ENCODE peak calls at places on chromosomes 3 and 15, in nine cellular contexts. One of them, this sample, is unnamed.

GRCh38 chr3:112931737-112932521 is 43.0 kb downstream of the CD200R1 start:
- DNase-seq in RWPE1: no peak
- DNase-seq in neural progenitor cell: no peak
- DNase-seq in cardiac muscle cell: no peak
- DNase-seq in H9: no peak
- DNase-seq in A549: no peak
- DNase-seq in left ventricle myocardium inferior: no peak
- DNase-seq in right atrium auricular region: no peak
- DNase-seq in Karpas-422: no peak
- DNase-seq in this sample: no peak

GRCh38 chr15:88881781-88882180 is 13.6 kb downstream of the HAPLN3 start:
- DNase-seq in cardiac muscle cell: no peak
- DNase-seq in RWPE1: no peak
- DNase-seq in A549: no peak
- DNase-seq in left ventricle myocardium inferior: no peak
- DNase-seq in neural progenitor cell: no peak
- DNase-seq in right atrium auricular region: no peak
- DNase-seq in H9: no peak
- DNase-seq in Karpas-422: no peak
- DNase-seq in this sample: no peak

GRCh38 chr3:61719278-61719977 is 158.1 kb downstream of the PTPRG start:
- DNase-seq in RWPE1: no peak
- DNase-seq in neural progenitor cell: no peak
- DNase-seq in right atrium auricular region: no peak
- DNase-seq in left ventricle myocardium inferior: no peak
- DNase-seq in Karpas-422: no peak
- DNase-seq in A549: no peak
- DNase-seq in H9: no peak
- DNase-seq in cardiac muscle cell: no peak
- DNase-seq in this sample: no peak

GRCh38 chr3:117255736-117256135 is 546.2 kb downstream of the TUSC7 start:
- DNase-seq in H9: no peak
- DNase-seq in Karpas-422: no peak
- DNase-seq in cardiac muscle cell: no peak
- DNase-seq in right atrium auricular region: no peak
- DNase-seq in left ventricle myocardium inferior: no peak
- DNase-seq in neural progenitor cell: no peak
- DNase-seq in RWPE1: no peak
- DNase-seq in A549: no peak
- DNase-seq in this sample: no peak

GRCh38 chr3:184558726-184559125 is 2.9 kb upstream of the EPHB3 start:
- DNase-seq in A549: no peak
- DNase-seq in left ventricle myocardium inferior: no peak
- DNase-seq in RWPE1: no peak
- DNase-seq in neural progenitor cell: peak; percentile 60
- DNase-seq in H9: no peak
- DNase-seq in Karpas-422: no peak
- DNase-seq in cardiac muscle cell: no peak
- DNase-seq in right atrium auricular region: no peak
- DNase-seq in this sample: no peak

GRCh38 chr15:49923671-49924070 is 195.4 kb downstream of the ATP8B4 start:
- DNase-seq in Karpas-422: no peak
- DNase-seq in neural progenitor cell: no peak
- DNase-seq in A549: no peak
- DNase-seq in RWPE1: no peak
- DNase-seq in cardiac muscle cell: no peak
- DNase-seq in left ventricle myocardium inferior: no peak
- DNase-seq in H9: no peak
- DNase-seq in right atrium auricular region: no peak
- DNase-seq in this sample: no peak

GRCh38 chr3:61563614-61564404 is 2.4 kb downstream of the PTPRG start:
- DNase-seq in RWPE1: no peak
- DNase-seq in H9: no peak
- DNase-seq in A549: no peak
- DNase-seq in Karpas-422: no peak
- DNase-seq in cardiac muscle cell: no peak
- DNase-seq in neural progenitor cell: peak; percentile 55
- DNase-seq in left ventricle myocardium inferior: no peak
- DNase-seq in right atrium auricular region: no peak
- DNase-seq in this sample: no peak

GRCh38 chr3:170117134-170117533 is 64.4 kb downstream of the PHC3 start:
- DNase-seq in left ventricle myocardium inferior: no peak
- DNase-seq in RWPE1: peak; percentile 15
- DNase-seq in A549: peak; percentile 20
- DNase-seq in Karpas-422: no peak
- DNase-seq in neural progenitor cell: peak; percentile 8
- DNase-seq in right atrium auricular region: no peak
- DNase-seq in H9: no peak
- DNase-seq in cardiac muscle cell: peak; percentile 9
- DNase-seq in this sample: no peak

GRCh38 chr15:48652510-48653076 is 7.1 kb upstream of the FBN1 start:
- DNase-seq in cardiac muscle cell: no peak
- DNase-seq in right atrium auricular region: no peak
- DNase-seq in left ventricle myocardium inferior: no peak
- DNase-seq in Karpas-422: no peak
- DNase-seq in RWPE1: no peak
- DNase-seq in neural progenitor cell: no peak
- DNase-seq in H9: no peak
- DNase-seq in A549: no peak
- DNase-seq in this sample: no peak

GRCh38 chr3:186198442-186198841 is 89.6 kb upstream of the ETV5 start:
- DNase-seq in Karpas-422: no peak
- DNase-seq in right atrium auricular region: no peak
- DNase-seq in H9: no peak
- DNase-seq in cardiac muscle cell: no peak
- DNase-seq in neural progenitor cell: no peak
- DNase-seq in RWPE1: no peak
- DNase-seq in A549: no peak
- DNase-seq in left ventricle myocardium inferior: no peak
- DNase-seq in this sample: no peak

GRCh38 chr3:110343376-110343775 is 728.2 kb upstream of the NECTIN3 start:
- DNase-seq in A549: peak; percentile 4
- DNase-seq in Karpas-422: no peak
- DNase-seq in RWPE1: peak; percentile 36
- DNase-seq in left ventricle myocardium inferior: no peak
- DNase-seq in H9: no peak
- DNase-seq in cardiac muscle cell: peak; percentile 66
- DNase-seq in neural progenitor cell: peak; percentile 3
- DNase-seq in right atrium auricular region: no peak
- DNase-seq in this sample: no peak

GRCh38 chr3:78459751-78460150 is 1308.0 kb downstream of the ROBO1 start:
- DNase-seq in right atrium auricular region: no peak
- DNase-seq in left ventricle myocardium inferior: no peak
- DNase-seq in RWPE1: no peak
- DNase-seq in Karpas-422: no peak
- DNase-seq in H9: no peak
- DNase-seq in A549: no peak
- DNase-seq in cardiac muscle cell: no peak
- DNase-seq in neural progenitor cell: no peak
- DNase-seq in this sample: no peak

GRCh38 chr3:160831411-160831810 is 75.4 kb downstream of the PPM1L start:
- DNase-seq in Karpas-422: no peak
- DNase-seq in left ventricle myocardium inferior: no peak
- DNase-seq in cardiac muscle cell: no peak
- DNase-seq in right atrium auricular region: no peak
- DNase-seq in A549: no peak
- DNase-seq in neural progenitor cell: no peak
- DNase-seq in H9: no peak
- DNase-seq in RWPE1: no peak
- DNase-seq in this sample: no peak

GRCh38 chr15:28783466-28783865 is 65.0 kb downstream of the GOLGA6L7 start:
- DNase-seq in Karpas-422: no peak
- DNase-seq in right atrium auricular region: no peak
- DNase-seq in A549: no peak
- DNase-seq in RWPE1: no peak
- DNase-seq in H9: no peak
- DNase-seq in cardiac muscle cell: no peak
- DNase-seq in left ventricle myocardium inferior: no peak
- DNase-seq in neural progenitor cell: no peak
- DNase-seq in this sample: no peak

GRCh38 chr15:20351448-20351961 is 190.1 kb downstream of the GOLGA6L6 start:
- DNase-seq in RWPE1: no peak
- DNase-seq in left ventricle myocardium inferior: no peak
- DNase-seq in right atrium auricular region: no peak
- DNase-seq in neural progenitor cell: no peak
- DNase-seq in A549: no peak
- DNase-seq in Karpas-422: no peak
- DNase-seq in H9: peak; percentile 28
- DNase-seq in cardiac muscle cell: no peak
- DNase-seq in this sample: no peak

GRCh38 chr15:51647128-51647562 is 24.6 kb upstream of the DMXL2 start:
- DNase-seq in right atrium auricular region: no peak
- DNase-seq in Karpas-422: no peak
- DNase-seq in A549: no peak
- DNase-seq in cardiac muscle cell: peak; percentile 74
- DNase-seq in RWPE1: peak; percentile 58
- DNase-seq in left ventricle myocardium inferior: peak; percentile 45
- DNase-seq in H9: no peak
- DNase-seq in neural progenitor cell: no peak
- DNase-seq in this sample: no peak

GRCh38 chr3:7695067-7695466 is 806.6 kb upstream of the LMCD1 start:
- DNase-seq in H9: no peak
- DNase-seq in RWPE1: no peak
- DNase-seq in cardiac muscle cell: peak; percentile 4
- DNase-seq in left ventricle myocardium inferior: no peak
- DNase-seq in right atrium auricular region: no peak
- DNase-seq in A549: no peak
- DNase-seq in neural progenitor cell: no peak
- DNase-seq in Karpas-422: no peak
- DNase-seq in this sample: no peak

GRCh38 chr3:7697538-7697937 is 804.1 kb upstream of the LMCD1 start:
- DNase-seq in cardiac muscle cell: no peak
- DNase-seq in A549: no peak
- DNase-seq in H9: no peak
- DNase-seq in right atrium auricular region: no peak
- DNase-seq in neural progenitor cell: no peak
- DNase-seq in Karpas-422: no peak
- DNase-seq in RWPE1: no peak
- DNase-seq in left ventricle myocardium inferior: no peak
- DNase-seq in this sample: no peak

GRCh38 chr3:7693976-7694375 is 807.6 kb upstream of the LMCD1 start:
- DNase-seq in right atrium auricular region: no peak
- DNase-seq in neural progenitor cell: no peak
- DNase-seq in Karpas-422: no peak
- DNase-seq in RWPE1: no peak
- DNase-seq in H9: no peak
- DNase-seq in cardiac muscle cell: no peak
- DNase-seq in A549: no peak
- DNase-seq in left ventricle myocardium inferior: no peak
- DNase-seq in this sample: no peak
- H3K27ac ChIP-seq in right atrium auricular region: no peak overlapping the region
- H3K27ac ChIP-seq in neural progenitor cell: no peak overlapping the region
- H3K27ac ChIP-seq in Karpas-422: no peak overlapping the region
- H3K27ac ChIP-seq in RWPE1: no peak overlapping the region
- H3K27ac ChIP-seq in H9: no peak overlapping the region
- H3K27ac ChIP-seq in cardiac muscle cell: no peak overlapping the region
- H3K27ac ChIP-seq in A549: no peak overlapping the region
- H3K27ac ChIP-seq in left ventricle myocardium inferior: no peak overlapping the region
- H3K27ac ChIP-seq in this sample: no peak overlapping the region

GRCh38 chr15:99019558-99020540 is 12.3 kb upstream of the PGPEP1L start:
- DNase-seq in A549: no peak
- DNase-seq in neural progenitor cell: no peak
- DNase-seq in right atrium auricular region: no peak
- DNase-seq in Karpas-422: no peak
- DNase-seq in RWPE1: peak; percentile 81
- DNase-seq in H9: no peak
- DNase-seq in cardiac muscle cell: peak; percentile 60
- DNase-seq in left ventricle myocardium inferior: no peak
- DNase-seq in this sample: no peak
- H3K27ac ChIP-seq in A549: peak overlapping the region; percentile 38
- H3K27ac ChIP-seq in neural progenitor cell: no peak overlapping the region
- H3K27ac ChIP-seq in right atrium auricular region: no peak overlapping the region
- H3K27ac ChIP-seq in Karpas-422: no peak overlapping the region
- H3K27ac ChIP-seq in RWPE1: no peak overlapping the region
- H3K27ac ChIP-seq in H9: no peak overlapping the region
- H3K27ac ChIP-seq in cardiac muscle cell: no peak overlapping the region
- H3K27ac ChIP-seq in left ventricle myocardium inferior: no peak overlapping the region
- H3K27ac ChIP-seq in this sample: no peak overlapping the region

DNA sequence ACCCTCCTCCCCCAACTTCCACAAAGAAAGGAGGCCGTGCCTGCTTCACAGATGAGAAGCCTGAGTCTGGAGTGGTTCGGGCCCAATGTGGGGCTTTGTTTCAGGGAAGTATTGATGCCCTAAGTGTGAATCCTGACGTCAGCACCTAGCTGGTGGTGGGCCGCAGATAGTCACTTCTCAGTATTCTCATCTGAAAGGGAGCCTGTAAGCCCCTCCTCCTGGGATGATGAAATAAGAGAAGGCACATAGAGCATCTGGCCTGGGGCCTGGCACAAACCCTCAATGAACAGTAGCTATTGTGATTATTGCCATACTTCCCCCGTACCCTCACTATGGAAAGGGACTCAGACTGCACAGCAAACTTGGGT is 24.8 kb downstream of the LINGO1 start:
- DNase-seq in cardiac muscle cell: peak; percentile 30
- DNase-seq in A549: no peak
- DNase-seq in H9: no peak
- DNase-seq in Karpas-422: no peak
- DNase-seq in right atrium auricular region: no peak
- DNase-seq in RWPE1: no peak
- DNase-seq in left ventricle myocardium inferior: no peak
- DNase-seq in neural progenitor cell: no peak
- DNase-seq in this sample: no peak
- H3K27ac ChIP-seq in cardiac muscle cell: peak overlapping the region; percentile 56
- H3K27ac ChIP-seq in A549: no peak overlapping the region
- H3K27ac ChIP-seq in H9: no peak overlapping the region
- H3K27ac ChIP-seq in Karpas-422: no peak overlapping the region
- H3K27ac ChIP-seq in right atrium auricular region: no peak overlapping the region
- H3K27ac ChIP-seq in RWPE1: no peak overlapping the region
- H3K27ac ChIP-seq in left ventricle myocardium inferior: peak overlapping the region; percentile 64
- H3K27ac ChIP-seq in neural progenitor cell: no peak overlapping the region
- H3K27ac ChIP-seq in this sample: peak overlapping the region; percentile 86

GRCh38 chr3:152443212-152444023 is 174.7 kb downstream of the MBNL1 start:
- DNase-seq in left ventricle myocardium inferior: no peak
- DNase-seq in cardiac muscle cell: no peak
- DNase-seq in Karpas-422: peak; percentile 59
- DNase-seq in RWPE1: no peak
- DNase-seq in right atrium auricular region: no peak
- DNase-seq in A549: no peak
- DNase-seq in H9: no peak
- DNase-seq in neural progenitor cell: no peak
- DNase-seq in this sample: no peak

GRCh38 chr3:152438706-152439105 is 170.0 kb downstream of the MBNL1 start:
- DNase-seq in left ventricle myocardium inferior: no peak
- DNase-seq in right atrium auricular region: no peak
- DNase-seq in A549: no peak
- DNase-seq in Karpas-422: no peak
- DNase-seq in neural progenitor cell: no peak
- DNase-seq in RWPE1: no peak
- DNase-seq in H9: no peak
- DNase-seq in cardiac muscle cell: no peak
- DNase-seq in this sample: no peak

GRCh38 chr3:152434142-152434541 is 165.4 kb downstream of the MBNL1 start:
- DNase-seq in neural progenitor cell: no peak
- DNase-seq in RWPE1: no peak
- DNase-seq in right atrium auricular region: no peak
- DNase-seq in Karpas-422: no peak
- DNase-seq in H9: no peak
- DNase-seq in A549: no peak
- DNase-seq in cardiac muscle cell: no peak
- DNase-seq in left ventricle myocardium inferior: no peak
- DNase-seq in this sample: no peak

GRCh38 chr3:152436707-152437615 is 168.2 kb downstream of the MBNL1 start:
- DNase-seq in neural progenitor cell: no peak
- DNase-seq in RWPE1: no peak
- DNase-seq in A549: no peak
- DNase-seq in H9: no peak
- DNase-seq in right atrium auricular region: no peak
- DNase-seq in cardiac muscle cell: no peak
- DNase-seq in Karpas-422: no peak
- DNase-seq in left ventricle myocardium inferior: no peak
- DNase-seq in this sample: no peak

GRCh38 chr3:152438181-152438580 is 169.5 kb downstream of the MBNL1 start:
- DNase-seq in H9: no peak
- DNase-seq in A549: no peak
- DNase-seq in Karpas-422: no peak
- DNase-seq in cardiac muscle cell: no peak
- DNase-seq in right atrium auricular region: no peak
- DNase-seq in left ventricle myocardium inferior: no peak
- DNase-seq in neural progenitor cell: no peak
- DNase-seq in RWPE1: no peak
- DNase-seq in this sample: no peak
- H3K27ac ChIP-seq in H9: no peak overlapping the region
- H3K27ac ChIP-seq in A549: no peak overlapping the region
- H3K27ac ChIP-seq in Karpas-422: no peak overlapping the region
- H3K27ac ChIP-seq in cardiac muscle cell: no peak overlapping the region
- H3K27ac ChIP-seq in right atrium auricular region: no peak overlapping the region
- H3K27ac ChIP-seq in left ventricle myocardium inferior: peak overlapping the region; percentile 49
- H3K27ac ChIP-seq in neural progenitor cell: no peak overlapping the region
- H3K27ac ChIP-seq in RWPE1: no peak overlapping the region
- H3K27ac ChIP-seq in this sample: peak overlapping the region; percentile 10

This sample was measured in coronary artery.